ENCODE peak calls at places on chromosome 5, in six cellular contexts. Q is lung; O is CD8-positive, alpha-beta T cell; R is psoas muscle; F is adrenal gland; N is CD4-positive, CD25-positive, alpha-beta regulatory T cell. J is an unnamed sample.

GRCh38 chr5:101142102-101142501 is 239.0 kb upstream of the ST8SIA4 start:
- DNase-seq in Q (no peak), O (no peak), R (no peak), F (no peak), N (no peak), J (no peak)

GRCh38 chr5:113682497-113683136 is 169.1 kb downstream of the YTHDC2 start:
- DNase-seq in Q (no peak), O (no peak), R (no peak), F (no peak), N (no peak), J (no peak)

GRCh38 chr5:452856-453710 is 10.1 kb downstream of the EXOC3 start:
- DNase-seq in Q (no peak), O (no peak), R (peak), F (no peak), N (no peak), J (no peak)

GRCh38 chr5:115179068-115179958 is 9.6 kb upstream of the TRIM36 start:
- DNase-seq in Q (no peak), O (no peak), R (peak), F (peak), N (no peak), J (no peak)

GRCh38 chr5:96432245-96433065 is 593 bp downstream of the PCSK1 start:
- DNase-seq in Q (no peak), O (no peak), R (peak), F (no peak), N (no peak), J (no peak)

GRCh38 chr5:113043491-113043931 is 66.9 kb downstream of the DCP2 start:
- DNase-seq in Q (no peak), O (peak), R (peak), F (peak), N (no peak), J (no peak)

GRCh38 chr5:154405078-154405792 is 40.6 kb upstream of the SAP30L start:
- DNase-seq in Q (peak), O (peak), R (peak), F (peak), N (peak), J (peak)

GRCh38 chr5:168366124-168366523 is 74.7 kb downstream of the WWC1 start:
- DNase-seq in Q (no peak), O (no peak), R (no peak), F (no peak), N (no peak), J (no peak)

GRCh38 chr5:5523066-5523505 is 100.6 kb downstream of the ICE1 start:
- DNase-seq in Q (no peak), O (no peak), R (no peak), F (no peak), N (peak), J (no peak)

GRCh38 chr5:154899107-154899816 is 38.7 kb downstream of the GEMIN5 start:
- DNase-seq in Q (no peak), O (no peak), R (peak), F (no peak), N (no peak), J (no peak)

GRCh38 chr5:166166071-166166470 is 2125.4 kb upstream of the WWC1 start:
- DNase-seq in Q (no peak), O (no peak), R (no peak), F (no peak), N (no peak), J (no peak)

GRCh38 chr5:122885891-122886290 is 40.5 kb downstream of the SNX24 start:
- DNase-seq in Q (no peak), O (no peak), R (no peak), F (no peak), N (no peak), J (no peak)

DNA sequence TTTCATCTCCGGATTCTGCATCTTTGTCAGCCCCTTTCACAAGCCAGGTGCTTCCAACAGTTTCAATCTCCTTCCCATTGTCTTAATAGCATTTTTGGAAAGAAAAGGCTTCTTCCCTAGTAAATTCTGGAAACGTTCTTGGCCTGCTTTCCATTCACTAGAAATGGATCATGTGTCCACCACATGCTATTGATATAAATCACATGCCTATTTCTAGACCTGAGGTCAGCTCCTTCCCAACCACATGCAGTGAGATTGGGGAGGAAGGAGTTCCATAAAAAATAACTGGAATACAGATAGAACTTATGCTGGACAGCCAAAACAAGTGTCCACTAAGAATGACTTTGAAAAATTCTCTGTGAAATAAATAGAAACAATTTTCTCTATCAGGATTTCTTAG is 181.6 kb upstream of the TMEM161B start:
- DNase-seq in Q (no peak), O (no peak), R (no peak), F (no peak), N (no peak), J (no peak)
- H3K27ac ChIP-seq in Q (no peak), O (no peak), R (no peak), F (no peak), N (no peak), J (no peak)

GRCh38 chr5:81537905-81538535 is 144.1 kb upstream of the ACOT12 start:
- DNase-seq in Q (no peak), O (no peak), R (no peak), F (no peak), N (peak), J (no peak)

GRCh38 chr5:81530919-81531318 is 137.0 kb upstream of the ACOT12 start:
- DNase-seq in Q (no peak), O (no peak), R (no peak), F (no peak), N (no peak), J (no peak)

GRCh38 chr5:81533629-81534480 is 139.9 kb upstream of the ACOT12 start:
- DNase-seq in Q (no peak), O (no peak), R (no peak), F (no peak), N (no peak), J (no peak)

DNA sequence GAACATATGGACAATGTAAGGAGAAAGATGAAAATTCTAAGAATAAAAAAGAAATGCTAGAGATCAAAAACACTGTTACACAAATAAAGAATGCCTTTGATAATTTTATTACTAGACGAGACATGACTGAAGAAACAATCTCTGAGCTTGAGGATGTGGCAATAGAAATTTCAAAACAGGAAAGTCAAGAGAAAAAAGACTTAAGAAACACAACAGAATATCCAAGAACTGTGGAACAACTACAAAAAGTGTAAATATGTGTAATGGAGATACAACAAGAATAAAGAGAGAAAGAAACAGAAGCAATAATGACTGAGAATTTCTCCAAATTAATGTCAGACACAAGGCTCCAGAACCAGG is 140.5 kb upstream of the ACOT12 start:
- DNase-seq in Q (no peak), O (no peak), R (no peak), F (no peak), N (no peak), J (no peak)
- H3K27ac ChIP-seq in Q (no peak), O (no peak), R (no peak), F (no peak), N (no peak), J (no peak)

DNA sequence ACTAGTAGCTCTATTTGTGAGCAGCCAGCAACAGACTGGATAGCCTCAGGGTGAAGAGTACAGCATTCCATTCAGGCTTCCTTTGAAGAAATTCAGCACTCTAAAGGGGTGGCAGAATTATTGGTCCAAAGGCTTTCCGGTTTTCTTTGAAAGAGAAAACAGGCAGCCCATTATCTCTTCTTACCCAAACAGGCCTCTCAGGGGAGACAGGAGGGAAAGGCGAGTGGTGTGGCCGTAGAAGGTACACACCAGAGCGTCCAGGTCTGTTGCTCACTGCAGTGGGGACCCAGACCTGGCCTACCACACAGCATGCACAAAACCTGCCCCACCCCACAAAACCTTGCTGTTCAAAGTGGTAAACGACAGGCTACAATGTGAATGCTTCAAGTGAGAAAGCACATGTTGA is 83.3 kb downstream of the ZNF608 start:
- DNase-seq in Q (no peak), O (no peak), R (no peak), F (no peak), N (no peak), J (no peak)
- H3K27ac ChIP-seq in Q (peak), O (no peak), R (peak), F (no peak), N (no peak), J (no peak)

DNA sequence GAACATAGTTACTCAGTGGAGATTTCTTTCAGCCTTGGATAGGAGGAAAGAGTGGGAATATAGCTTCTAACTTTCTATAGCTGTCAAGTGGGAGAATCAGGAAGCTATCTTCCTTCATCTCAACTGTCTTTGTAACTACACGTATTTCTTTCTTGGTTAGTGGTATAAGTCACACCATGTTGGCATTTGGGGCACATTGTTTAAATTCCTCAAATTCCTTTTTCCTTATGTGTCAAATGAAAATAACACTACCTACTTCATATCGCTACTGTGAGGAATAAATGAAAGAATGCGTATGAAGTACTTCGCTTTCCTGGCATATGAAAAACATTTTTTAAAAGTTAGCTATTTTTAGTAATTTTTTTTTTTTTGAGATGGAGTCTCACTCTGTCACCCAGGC is 1082.5 kb upstream of the WWC1 start:
- DNase-seq in Q (no peak), O (no peak), R (no peak), F (no peak), N (no peak), J (no peak)
- H3K27ac ChIP-seq in Q (no peak), O (no peak), R (no peak), F (no peak), N (no peak), J (no peak)

GRCh38 chr5:14036947-14037346 is 92.5 kb upstream of the DNAH5 start:
- DNase-seq in Q (no peak), O (no peak), R (no peak), F (no peak), N (no peak), J (no peak)
- H3K27ac ChIP-seq in Q (no peak), O (no peak), R (peak), F (no peak), N (no peak), J (no peak)